ENCODE peak calls at places on chromosomes 12 and 14, in four cellular contexts. One of them, this sample, is unnamed.

GRCh38 chr14:32669416-32669815 is 269.3 kb upstream of the NPAS3 start:
- DNase-seq in foreskin fibroblast: peak; percentile 37
- DNase-seq in mesothelial cell of epicardium: no peak
- DNase-seq in GM13977: no peak
- DNase-seq in this sample: no peak

GRCh38 chr12:78118036-78118435 is 287.3 kb downstream of the NAV3 start:
- DNase-seq in mesothelial cell of epicardium: no peak
- DNase-seq in foreskin fibroblast: no peak
- DNase-seq in GM13977: no peak
- DNase-seq in this sample: no peak

GRCh38 chr12:8493084-8493483 is 20.2 kb upstream of the CLEC4D start:
- DNase-seq in mesothelial cell of epicardium: no peak
- DNase-seq in foreskin fibroblast: no peak
- DNase-seq in GM13977: peak; percentile 65
- DNase-seq in this sample: no peak

GRCh38 chr12:122116707-122117535 is 38.4 kb downstream of the MLXIP start:
- DNase-seq in GM13977: no peak
- DNase-seq in foreskin fibroblast: no peak
- DNase-seq in mesothelial cell of epicardium: no peak
- DNase-seq in this sample: no peak

GRCh38 chr12:112314981-112315380 is 67.2 kb downstream of the HECTD4 start:
- DNase-seq in foreskin fibroblast: no peak
- DNase-seq in GM13977: no peak
- DNase-seq in mesothelial cell of epicardium: no peak
- DNase-seq in this sample: no peak

GRCh38 chr12:52210925-52211650 is 19.3 kb upstream of the KRT80 start:
- DNase-seq in GM13977: no peak
- DNase-seq in mesothelial cell of epicardium: no peak
- DNase-seq in foreskin fibroblast: no peak
- DNase-seq in this sample: no peak

GRCh38 chr12:22459872-22460490 is 84.4 kb downstream of the C2CD5 start:
- DNase-seq in foreskin fibroblast: peak; percentile 63
- DNase-seq in GM13977: peak; percentile 7
- DNase-seq in mesothelial cell of epicardium: no peak
- DNase-seq in this sample: no peak

GRCh38 chr12:108193922-108194321 is 64.8 kb downstream of the WSCD2 start:
- DNase-seq in mesothelial cell of epicardium: no peak
- DNase-seq in GM13977: peak; percentile 71
- DNase-seq in foreskin fibroblast: peak; percentile 8
- DNase-seq in this sample: no peak

GRCh38 chr12:63955831-63956685 is 111.6 kb downstream of the SRGAP1 start:
- DNase-seq in foreskin fibroblast: peak; percentile 89
- DNase-seq in GM13977: no peak
- DNase-seq in mesothelial cell of epicardium: no peak
- DNase-seq in this sample: no peak

GRCh38 chr12:21657336-21658077 is at the start of gene LDHB:
- DNase-seq in foreskin fibroblast: peak; percentile 98
- DNase-seq in GM13977: peak; percentile 87
- DNase-seq in mesothelial cell of epicardium: peak; percentile 79
- DNase-seq in this sample: peak; percentile 94

GRCh38 chr12:57118711-57119271 is 7.6 kb upstream of the STAT6 start:
- DNase-seq in mesothelial cell of epicardium: no peak
- DNase-seq in GM13977: no peak
- DNase-seq in foreskin fibroblast: peak; percentile 61
- DNase-seq in this sample: no peak

GRCh38 chr14:63323148-63323547 is 4.4 kb upstream of the GPHB5 start:
- DNase-seq in mesothelial cell of epicardium: no peak
- DNase-seq in GM13977: no peak
- DNase-seq in foreskin fibroblast: no peak
- DNase-seq in this sample: no peak

GRCh38 chr14:61395115-61395725 is 73.8 kb downstream of the PRKCH start:
- DNase-seq in GM13977: no peak
- DNase-seq in foreskin fibroblast: no peak
- DNase-seq in mesothelial cell of epicardium: no peak
- DNase-seq in this sample: no peak

GRCh38 chr14:98743536-98743935 is 528.5 kb downstream of the BCL11B start:
- DNase-seq in foreskin fibroblast: no peak
- DNase-seq in mesothelial cell of epicardium: no peak
- DNase-seq in GM13977: no peak
- DNase-seq in this sample: no peak

GRCh38 chr14:92552066-92552465 is 38.5 kb downstream of the RIN3 start:
- DNase-seq in mesothelial cell of epicardium: no peak
- DNase-seq in GM13977: no peak
- DNase-seq in foreskin fibroblast: no peak
- DNase-seq in this sample: no peak

GRCh38 chr12:22286569-22286968 is 47.9 kb downstream of the ST8SIA1 start:
- DNase-seq in GM13977: no peak
- DNase-seq in foreskin fibroblast: peak; percentile 81
- DNase-seq in mesothelial cell of epicardium: no peak
- DNase-seq in this sample: no peak

GRCh38 chr12:108691995-108692808 is 39.1 kb downstream of the CORO1C start:
- DNase-seq in GM13977: no peak
- DNase-seq in foreskin fibroblast: peak; percentile 49
- DNase-seq in mesothelial cell of epicardium: no peak
- DNase-seq in this sample: no peak

GRCh38 chr14:94129758-94130414 is 482 bp upstream of the IFI27L2 start:
- DNase-seq in GM13977: peak; percentile 36
- DNase-seq in foreskin fibroblast: peak; percentile 88
- DNase-seq in mesothelial cell of epicardium: no peak
- DNase-seq in this sample: no peak

GRCh38 chr14:94126800-94127199 is 2.6 kb downstream of the IFI27L2 start:
- DNase-seq in GM13977: no peak
- DNase-seq in foreskin fibroblast: no peak
- DNase-seq in mesothelial cell of epicardium: no peak
- DNase-seq in this sample: no peak

GRCh38 chr14:94128216-94128839 is 1.1 kb downstream of the IFI27L2 start:
- DNase-seq in GM13977: no peak
- DNase-seq in mesothelial cell of epicardium: no peak
- DNase-seq in foreskin fibroblast: no peak
- DNase-seq in this sample: no peak

GRCh38 chr14:94127330-94127729 is 2.1 kb downstream of the IFI27L2 start:
- DNase-seq in GM13977: no peak
- DNase-seq in foreskin fibroblast: no peak
- DNase-seq in mesothelial cell of epicardium: no peak
- DNase-seq in this sample: no peak

GRCh38 chr14:94129111-94129757 is at the start of gene IFI27L2:
- DNase-seq in mesothelial cell of epicardium: no peak
- DNase-seq in foreskin fibroblast: peak; percentile 91
- DNase-seq in GM13977: peak; percentile 90
- DNase-seq in this sample: peak; percentile 48
- TF ChIP-seq CTCF in mesothelial cell of epicardium: peak; percentile 20
- TF ChIP-seq CTCF in foreskin fibroblast: peak; percentile 21
- TF ChIP-seq CTCF in GM13977: peak; percentile 22
- TF ChIP-seq CTCF in this sample: peak; percentile 52

GRCh38 chr14:104724981-104725771 is 1.1 kb downstream of the ADSS1 start:
- DNase-seq in GM13977: no peak
- DNase-seq in mesothelial cell of epicardium: no peak
- DNase-seq in foreskin fibroblast: peak; percentile 74
- DNase-seq in this sample: no peak
- TF ChIP-seq CTCF in GM13977: no peak
- TF ChIP-seq CTCF in mesothelial cell of epicardium: no peak
- TF ChIP-seq CTCF in foreskin fibroblast: peak; percentile 32
- TF ChIP-seq CTCF in this sample: no peak

DNA sequence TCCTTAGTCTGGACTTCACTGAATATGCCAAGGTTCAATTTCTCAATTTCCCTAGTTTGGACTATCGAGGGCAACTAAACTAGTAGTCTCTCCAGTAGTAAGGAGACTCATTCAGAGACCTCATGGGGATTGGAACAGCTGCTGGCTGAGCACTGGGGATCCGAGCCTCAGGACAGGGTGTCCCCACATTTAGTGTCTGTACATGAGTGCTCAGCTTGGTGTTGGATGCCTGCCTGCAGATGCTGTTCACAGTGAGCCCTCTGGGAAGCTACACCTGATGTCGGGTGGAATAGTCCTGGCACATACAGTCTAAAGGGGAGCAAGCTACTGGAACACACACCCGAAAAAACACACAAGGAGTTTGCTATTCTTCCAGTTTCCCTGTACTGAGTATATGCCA is 820 bp upstream of the FGF23 start:
- DNase-seq in foreskin fibroblast: no peak
- DNase-seq in GM13977: no peak
- DNase-seq in mesothelial cell of epicardium: no peak
- DNase-seq in this sample: no peak
- TF ChIP-seq CTCF in foreskin fibroblast: no peak
- TF ChIP-seq CTCF in GM13977: no peak
- TF ChIP-seq CTCF in mesothelial cell of epicardium: no peak
- TF ChIP-seq CTCF in this sample: no peak

GRCh38 chr12:79689477-79690155 is 1.1 kb downstream of the PAWR start:
- DNase-seq in GM13977: peak; percentile 67
- DNase-seq in mesothelial cell of epicardium: peak; percentile 21
- DNase-seq in foreskin fibroblast: peak; percentile 54
- DNase-seq in this sample: peak; percentile 34

GRCh38 chr12:79690156-79690605 is 583 bp downstream of the PAWR start:
- DNase-seq in foreskin fibroblast: peak; percentile 54
- DNase-seq in mesothelial cell of epicardium: peak; percentile 33
- DNase-seq in GM13977: no peak
- DNase-seq in this sample: no peak

GRCh38 chr12:79691299-79692248 is 810 bp upstream of the PAWR start:
- DNase-seq in mesothelial cell of epicardium: no peak
- DNase-seq in foreskin fibroblast: peak; percentile 83
- DNase-seq in GM13977: no peak
- DNase-seq in this sample: no peak

GRCh38 chr12:79692249-79692619 is 1.5 kb upstream of the PAWR start:
- DNase-seq in foreskin fibroblast: no peak
- DNase-seq in GM13977: no peak
- DNase-seq in mesothelial cell of epicardium: no peak
- DNase-seq in this sample: no peak

DNA sequence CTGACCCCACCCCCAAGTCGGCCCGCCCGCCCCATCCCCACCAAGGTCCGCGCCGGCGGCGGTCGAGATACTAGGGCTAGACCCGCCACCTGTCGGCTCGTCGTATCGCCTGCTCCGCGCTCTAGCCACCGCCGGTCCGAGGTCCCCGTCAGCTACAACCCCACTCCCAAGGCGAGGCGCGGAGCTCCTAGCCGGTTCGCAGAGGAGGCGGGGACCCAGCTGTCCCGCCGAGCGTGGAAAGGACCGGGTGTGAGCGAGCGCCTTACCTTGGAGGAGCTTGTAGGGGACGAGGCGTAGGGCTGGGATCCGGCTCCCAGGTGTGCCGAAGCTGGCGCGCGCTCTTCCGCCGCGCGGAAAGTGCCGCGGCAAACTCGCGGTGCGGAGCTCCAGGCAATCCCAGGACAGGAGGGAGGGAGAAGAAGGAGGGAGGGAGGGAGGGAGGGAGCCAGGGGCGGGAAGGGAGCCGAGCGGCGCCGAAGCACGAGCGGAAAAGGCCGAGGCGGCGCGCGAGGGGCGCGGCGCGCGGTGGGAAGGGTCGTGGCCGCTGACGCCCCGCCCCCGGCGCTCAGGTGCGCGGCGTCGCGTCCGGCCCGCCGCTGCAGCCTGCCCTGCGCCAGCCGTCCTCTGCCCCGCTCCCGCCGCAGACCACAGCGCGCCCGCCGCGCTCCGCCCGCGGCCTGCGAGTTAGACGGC is at the start of gene PAWR:
- DNase-seq in foreskin fibroblast: peak; percentile 82
- DNase-seq in GM13977: peak; percentile 93
- DNase-seq in mesothelial cell of epicardium: peak; percentile 57
- DNase-seq in this sample: peak; percentile 85
- TF ChIP-seq CTCF in foreskin fibroblast: no peak
- TF ChIP-seq CTCF in GM13977: peak; percentile 64
- TF ChIP-seq CTCF in mesothelial cell of epicardium: no peak
- TF ChIP-seq CTCF in this sample: peak; percentile 35

DNA sequence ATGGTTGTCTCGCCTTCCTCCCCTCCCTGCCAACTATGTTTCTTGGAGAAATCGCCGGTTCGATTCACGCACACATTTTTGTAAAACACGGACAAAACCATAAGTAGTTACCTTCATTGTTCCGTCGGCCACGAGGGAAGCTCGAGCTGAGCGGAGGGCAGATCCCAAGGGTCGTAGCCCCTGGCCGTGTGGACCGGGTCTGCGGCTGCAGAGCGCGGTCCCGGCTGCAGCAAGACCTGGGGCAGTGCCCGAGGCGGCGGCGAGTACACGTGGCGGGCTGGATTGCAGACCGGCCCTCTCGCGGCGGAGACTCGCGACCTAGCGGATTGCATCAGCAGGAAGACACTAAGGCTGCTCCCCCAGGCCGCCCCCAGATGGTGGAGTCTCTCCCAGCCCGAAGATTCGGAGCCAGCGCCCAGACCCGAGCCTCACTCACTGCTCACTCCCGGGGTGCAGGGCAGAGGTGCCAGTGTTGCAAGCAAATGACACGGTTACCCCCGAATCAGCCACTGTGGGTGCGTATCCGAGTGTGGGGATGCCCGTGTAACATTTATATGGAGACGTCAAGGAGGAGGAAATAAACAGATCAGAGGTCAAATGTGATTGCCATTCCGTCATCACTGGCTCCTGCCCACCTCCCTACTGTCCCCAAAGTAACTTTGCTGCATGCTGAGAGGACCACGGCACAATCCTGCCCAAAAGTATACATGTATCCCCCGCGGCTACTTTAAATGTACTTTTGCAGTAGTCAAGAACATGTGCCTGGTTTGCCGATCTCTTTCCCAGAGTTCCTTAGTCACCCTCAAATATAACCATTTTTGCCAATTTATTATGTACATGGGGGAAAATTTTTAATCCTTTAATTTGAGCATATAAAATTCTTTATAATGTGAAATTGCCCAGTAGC is at the start of gene BCAT1:
- DNase-seq in foreskin fibroblast: peak; percentile 92
- DNase-seq in GM13977: no peak
- DNase-seq in mesothelial cell of epicardium: peak; percentile 37
- DNase-seq in this sample: peak; percentile 69
- TF ChIP-seq CTCF in foreskin fibroblast: no peak
- TF ChIP-seq CTCF in GM13977: peak; percentile 19
- TF ChIP-seq CTCF in mesothelial cell of epicardium: no peak
- TF ChIP-seq CTCF in this sample: peak; percentile 34

This sample was measured in progenitor cell of endocrine pancreas.